ENCODE peak calls at places on chromosomes 4 and X, in nine cellular contexts. P is OCI-LY7, D is esophagus squamous epithelium, G is brain microvascular endothelial cell, S is stomach, V is heart right ventricle, F is ovary, H is left ventricle myocardium inferior, A is cardiac muscle cell. K is an unnamed sample. For H3K36me3, the result is how much of the 10 kb centered on the place peaks cover.

GRCh38 chrX:66931713-66932112 is 292.8 kb upstream of the EDA2R start:
- DNase-seq in S (no peak), G (no peak), F (no peak), V (no peak), A (no peak), D (no peak), P (no peak), H (no peak), K (no peak)

GRCh38 chr4:97185233-97185632 is 958.0 kb downstream of the STPG2 start:
- DNase-seq in A (no peak), V (no peak), F (no peak), P (no peak), H (no peak), S (no peak), G (no peak), D (no peak), K (no peak)

GRCh38 chrX:54484666-54485065 is 11.4 kb downstream of the FGD1 start:
- DNase-seq in G (no peak), F (no peak), A (no peak), V (no peak), P (no peak), S (no peak), D (no peak), H (peak), K (no peak)

GRCh38 chr4:125085-125820 is 952 bp downstream of the ZNF718 start:
- DNase-seq in P (peak), V (peak), F (peak), H (peak), G (peak), A (peak), S (peak), D (no peak), K (peak)

GRCh38 chr4:153241970-153242847 is 38.0 kb downstream of the TRIM2 start:
- DNase-seq in D (no peak), V (no peak), G (peak), A (no peak), F (no peak), S (no peak), P (no peak), H (no peak), K (no peak)

GRCh38 chrX:3811331-3812311 is 98.2 kb upstream of the PRKX start:
- DNase-seq in F (peak), P (peak), V (peak), D (no peak), G (peak), A (peak), S (peak), H (no peak), K (no peak)

GRCh38 chrX:153650959-153651358 is 4.0 kb downstream of the DUSP9 start:
- DNase-seq in G (no peak), V (no peak), S (no peak), F (no peak), P (no peak), H (no peak), D (no peak), A (no peak), K (no peak)

GRCh38 chrX:91434351-91435168 is at the start of gene PABPC5:
- DNase-seq in G (peak), D (no peak), H (peak), F (peak), S (peak), V (peak), A (peak), P (no peak), K (peak)

GRCh38 chrX:115344885-115345653 is 55.6 kb downstream of the LUZP4 start:
- DNase-seq in A (peak), F (peak), D (peak), S (peak), G (peak), V (peak), H (peak), P (no peak), K (peak)

GRCh38 chr4:101031971-101032370 is 315.4 kb downstream of the PPP3CA start:
- DNase-seq in P (no peak), V (no peak), F (no peak), G (no peak), S (no peak), A (no peak), D (no peak), H (no peak), K (no peak)

GRCh38 chr4:83862471-83862870 is 326.6 kb downstream of the GPAT3 start:
- DNase-seq in V (no peak), A (peak), D (no peak), P (no peak), H (no peak), S (no peak), F (no peak), G (peak), K (no peak)

GRCh38 chrX:107776649-107777535 is 641 bp upstream of the NCBP2L start:
- DNase-seq in P (peak), V (peak), H (peak), A (peak), S (peak), F (peak), G (peak), D (peak), K (peak)

GRCh38 chrX:24242649-24243556 is 71.0 kb downstream of the SUPT20HL2 start:
- DNase-seq in G (peak), F (no peak), V (peak), P (peak), H (peak), S (peak), D (peak), A (peak), K (no peak)

GRCh38 chrX:24243692-24244091 is 70.2 kb downstream of the SUPT20HL2 start:
- DNase-seq in H (no peak), D (no peak), S (no peak), P (no peak), A (peak), V (no peak), G (no peak), F (no peak), K (no peak)

GRCh38 chrX:24245201-24245600 is 68.7 kb downstream of the SUPT20HL2 start:
- DNase-seq in D (peak), A (peak), V (no peak), F (no peak), S (no peak), H (no peak), G (no peak), P (no peak), K (no peak)

GRCh38 chrX:24241822-24242648 is 71.8 kb downstream of the SUPT20HL2 start:
- DNase-seq in G (peak), A (peak), F (no peak), V (peak), P (peak), D (no peak), S (no peak), H (no peak), K (no peak)
- TF ChIP-seq CTCF in G (peak), A (peak), F (peak), V (no peak), P (peak), D (peak), S (no peak), H (peak), K (peak)

GRCh38 chr4:183256756-183257385 is 63.2 kb downstream of the CLDN22 start:
- DNase-seq in A (peak), G (peak), D (no peak), F (peak), H (peak), P (peak), S (peak), V (peak), K (no peak)

GRCh38 chr4:183260491-183261151 is 59.5 kb downstream of the CLDN22 start:
- DNase-seq in G (no peak), D (no peak), H (no peak), V (no peak), A (no peak), F (no peak), S (peak), P (no peak), K (no peak)

GRCh38 chr4:183256343-183256742 is 63.7 kb downstream of the CLDN22 start:
- DNase-seq in S (no peak), F (no peak), H (no peak), A (peak), G (no peak), P (no peak), V (no peak), D (no peak), K (no peak)

GRCh38 chr4:183255487-183255886 is 64.6 kb downstream of the CLDN22 start:
- DNase-seq in H (no peak), A (no peak), F (no peak), D (no peak), G (no peak), S (no peak), V (no peak), P (no peak), K (no peak)

DNA sequence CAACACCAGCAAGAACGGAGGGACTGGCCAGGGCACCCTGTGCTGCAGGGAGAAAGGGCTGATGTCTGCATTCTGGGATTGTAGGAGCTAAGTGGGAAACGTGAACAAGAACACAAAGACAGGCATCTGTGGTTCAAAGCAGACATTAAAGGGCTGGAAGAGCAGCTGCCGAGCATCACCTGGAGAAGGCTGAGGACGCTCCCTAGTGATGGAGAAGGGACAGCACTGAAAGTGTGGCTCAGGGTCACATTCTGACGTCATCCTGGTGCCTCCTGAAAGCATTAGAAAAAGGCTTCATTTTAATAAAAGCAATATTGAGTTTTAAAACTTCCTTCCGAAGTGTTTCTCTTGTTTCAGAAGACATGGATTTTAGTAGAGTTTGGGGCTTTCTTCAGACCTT is 62.3 kb downstream of the CLDN22 start:
- DNase-seq in D (no peak), F (no peak), G (no peak), A (no peak), V (no peak), H (no peak), P (no peak), S (no peak), K (no peak)
- H3K36me3 ChIP-seq in D (half or more), F (under half), G (under half), A (under half), V (under half), H (half or more), P (under half), S (under half), K (under half)

GRCh38 chrX:119801253-119802221 is 10.1 kb upstream of the RPL39 start:
- DNase-seq in D (no peak), F (no peak), G (no peak), V (no peak), H (no peak), A (no peak), P (no peak), S (no peak), K (no peak)
- TF ChIP-seq CTCF in D (no peak), F (no peak), G (no peak), V (no peak), H (no peak), A (no peak), P (no peak), S (no peak), K (no peak)

DNA sequence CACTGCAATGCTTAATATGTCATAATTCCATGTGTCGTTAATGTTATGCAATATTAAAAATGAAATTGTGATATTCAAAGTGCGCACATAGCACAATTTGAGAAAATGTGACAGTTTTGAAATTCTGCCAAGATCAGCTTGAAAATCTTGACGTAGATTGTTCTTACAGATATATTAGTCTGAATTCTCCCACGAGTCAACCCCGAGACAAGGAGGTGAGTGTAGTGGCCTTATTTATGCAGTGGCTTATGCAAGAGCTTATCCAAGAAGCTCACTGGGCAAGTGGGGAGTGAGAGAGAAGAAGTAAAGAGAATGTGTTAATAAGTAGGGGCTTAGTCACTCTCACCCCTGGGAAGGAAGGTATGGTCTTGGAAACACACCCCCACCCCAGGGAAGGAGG is 286.1 kb upstream of the STS start:
- DNase-seq in S (no peak), F (no peak), H (no peak), D (no peak), P (no peak), V (no peak), A (no peak), G (no peak), K (no peak)
- H3K36me3 ChIP-seq in S (under half), F (under half), H (under half), D (under half), P (under half), V (under half), A (under half), G (under half), K (under half)

DNA sequence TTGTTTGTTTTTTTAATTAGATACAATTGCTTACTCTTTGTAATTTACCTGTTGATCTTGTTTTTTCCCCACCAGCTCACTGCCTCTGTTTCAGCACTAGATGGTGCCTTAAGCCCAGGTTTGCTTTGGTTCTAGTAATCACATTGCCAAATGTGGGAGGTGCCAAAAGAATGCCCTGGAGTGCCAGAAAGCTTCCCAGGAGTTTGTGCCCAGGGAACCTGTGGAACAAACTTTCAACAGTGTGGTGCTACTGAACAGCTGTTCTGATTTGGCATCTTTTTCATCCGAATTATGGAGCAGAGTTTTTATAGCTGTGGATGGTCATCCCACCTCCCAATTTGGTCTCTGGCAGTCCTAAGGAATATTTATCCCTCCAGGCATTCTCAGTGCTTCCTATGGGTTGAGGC is 1000.7 kb downstream of the STIM2 start:
- DNase-seq in F (no peak), S (peak), P (peak), A (peak), V (peak), H (no peak), D (no peak), G (peak), K (no peak)
- TF ChIP-seq CTCF in F (no peak), S (no peak), P (peak), A (peak), V (peak), H (peak), D (no peak), G (peak), K (peak)

GRCh38 chr4:182938213-182938645 is 21.0 kb upstream of the DCTD start:
- DNase-seq in V (peak), S (peak), F (peak), G (no peak), H (peak), A (peak), P (peak), D (no peak), K (no peak)
- H3K36me3 ChIP-seq in V (under half), S (under half), F (under half), G (under half), H (under half), A (under half), P (under half), D (under half), K (under half)